ENCODE peak calls at places on chromosomes 13 and 19, in eight cellular contexts. Q, E, C, H, U, V, D and W are unnamed samples.

GRCh38 chr13:51862965-51863364 is 1.2 kb downstream of the CCDC70 start:
- DNase-seq in Q (no peak), E (no peak), C (no peak), H (no peak), U (no peak), V (no peak), D (no peak), W (no peak)

GRCh38 chr13:52004508-52005183 is 6.6 kb downstream of the ATP7B start:
- DNase-seq in Q (no peak), E (no peak), C (no peak), H (no peak), U (no peak), V (no peak), D (no peak), W (no peak)

GRCh38 chr19:27691991-27692390 is 1521.0 kb downstream of the UQCRFS1 start:
- DNase-seq in Q (no peak), E (no peak), C (no peak), H (no peak), U (no peak), V (no peak), D (no peak), W (no peak)

GRCh38 chr19:14375055-14375581 is 6.1 kb upstream of the ADGRE5 start:
- DNase-seq in Q (peak; percentile 65), E (no peak), C (no peak), H (no peak), U (no peak), V (peak; percentile 9), D (no peak), W (no peak)

GRCh38 chr13:43072394-43072793 is 49.0 kb downstream of the DNAJC15 start:
- DNase-seq in Q (no peak), E (no peak), C (peak; percentile 48), H (no peak), U (peak; percentile 32), V (no peak), D (no peak), W (no peak)

GRCh38 chr13:30466358-30466714 is 600 bp upstream of the HMGB1 start:
- DNase-seq in Q (peak; percentile 73), E (peak; percentile 55), C (peak; percentile 64), H (peak; percentile 60), U (peak; percentile 50), V (no peak), D (no peak), W (no peak)

GRCh38 chr13:101230271-101230890 is 185.9 kb downstream of the NALCN start:
- DNase-seq in Q (no peak), E (no peak), C (no peak), H (peak; percentile 15), U (peak; percentile 33), V (no peak), D (no peak), W (no peak)

GRCh38 chr13:91647361-91647970 is 249.0 kb downstream of the GPC5 start:
- DNase-seq in Q (peak; percentile 72), E (peak; percentile 60), C (peak; percentile 5), H (peak; percentile 12), U (peak; percentile 83), V (peak; percentile 73), D (peak; percentile 85), W (no peak)

GRCh38 chr13:32734511-32734910 is 148.3 kb downstream of the PDS5B start:
- DNase-seq in Q (no peak), E (no peak), C (peak; percentile 82), H (peak; percentile 88), U (no peak), V (peak; percentile 5), D (no peak), W (no peak)

GRCh38 chr13:44393391-44393790 is 19.8 kb downstream of the SERP2 start:
- DNase-seq in Q (no peak), E (no peak), C (no peak), H (no peak), U (no peak), V (no peak), D (no peak), W (no peak)

GRCh38 chr13:67148219-67148583 is 81.9 kb downstream of the PCDH9 start:
- DNase-seq in Q (no peak), E (no peak), C (peak; percentile 5), H (peak; percentile 68), U (no peak), V (no peak), D (no peak), W (no peak)

GRCh38 chr19:4506449-4507149 is 11.7 kb downstream of the PLIN4 start:
- DNase-seq in Q (no peak), E (no peak), C (peak; percentile 75), H (peak; percentile 80), U (no peak), V (no peak), D (no peak), W (no peak)

GRCh38 chr13:100721885-100722512 is 47.4 kb upstream of the TMTC4 start:
- DNase-seq in Q (peak; percentile 39), E (peak; percentile 66), C (peak; percentile 58), H (peak; percentile 50), U (peak; percentile 80), V (peak; percentile 40), D (peak; percentile 82), W (peak; percentile 37)

GRCh38 chr13:89497658-89498057 is 1826.5 kb downstream of the SLITRK5 start:
- DNase-seq in Q (no peak), E (no peak), C (no peak), H (no peak), U (no peak), V (no peak), D (no peak), W (no peak)

GRCh38 chr13:93227280-93227905 is 786 bp downstream of the GPC6 start:
- DNase-seq in Q (no peak), E (peak; percentile 75), C (peak; percentile 72), H (peak; percentile 52), U (peak; percentile 66), V (peak; percentile 41), D (peak; percentile 81), W (no peak)

GRCh38 chr19:48506138-48506733 is 5.4 kb downstream of the LMTK3 start:
- DNase-seq in Q (peak; percentile 81), E (peak; percentile 47), C (peak; percentile 74), H (peak; percentile 47), U (peak; percentile 85), V (peak; percentile 64), D (no peak), W (no peak)

GRCh38 chr19:19514215-19514633 is 1.1 kb downstream of the TSSK6 start:
- DNase-seq in Q (no peak), E (no peak), C (peak; percentile 20), H (no peak), U (no peak), V (no peak), D (no peak), W (no peak)

GRCh38 chr19:3618144-3618810 is 8.3 kb downstream of the CACTIN start:
- DNase-seq in Q (peak; percentile 37), E (peak; percentile 78), C (peak; percentile 82), H (peak; percentile 29), U (peak; percentile 79), V (peak; percentile 93), D (peak; percentile 96), W (no peak)

GRCh38 chr13:107960301-107960700 is 255.0 kb downstream of the LIG4 start:
- DNase-seq in Q (no peak), E (no peak), C (no peak), H (no peak), U (peak; percentile 30), V (no peak), D (no peak), W (no peak)

GRCh38 chr19:13138916-13139198 is 11.3 kb downstream of the STX10 start:
- DNase-seq in Q (no peak), E (no peak), C (no peak), H (no peak), U (no peak), V (no peak), D (no peak), W (no peak)

GRCh38 chr19:13139633-13140311 is 10.4 kb downstream of the STX10 start:
- DNase-seq in Q (no peak), E (no peak), C (no peak), H (no peak), U (no peak), V (no peak), D (no peak), W (no peak)

GRCh38 chr19:13138171-13138915 is 11.8 kb downstream of the STX10 start:
- DNase-seq in Q (no peak), E (no peak), C (no peak), H (no peak), U (no peak), V (no peak), D (no peak), W (no peak)

GRCh38 chr19:13135068-13136062 is 14.8 kb downstream of the STX10 start:
- DNase-seq in Q (no peak), E (no peak), C (no peak), H (no peak), U (no peak), V (no peak), D (no peak), W (no peak)

GRCh38 chr19:13137290-13137794 is 12.8 kb downstream of the STX10 start:
- DNase-seq in Q (no peak), E (no peak), C (no peak), H (no peak), U (no peak), V (no peak), D (no peak), W (no peak)
- H4K20me1 ChIP-seq in Q (no peaks in the 10 kb centered on the region), E (peaks cover 59% of the 10 kb centered on the region), C (peaks cover 10% of the 10 kb centered on the region), H (peaks cover 45% of the 10 kb centered on the region), U (peaks cover 28% of the 10 kb centered on the region), V (peaks cover 11% of the 10 kb centered on the region), D (peaks cover 44% of the 10 kb centered on the region), W (peaks cover 6% of the 10 kb centered on the region)

GRCh38 chr19:6740589-6741348 is 1.3 kb downstream of the TRIP10 start:
- DNase-seq in Q (peak; percentile 64), E (peak; percentile 89), C (peak; percentile 51), H (peak; percentile 19), U (peak; percentile 86), V (peak; percentile 42), D (no peak), W (no peak)
- H3K4me1 ChIP-seq in Q (peaks cover 44% of the 10 kb centered on the region), E (peaks cover 53% of the 10 kb centered on the region), C (peaks cover 42% of the 10 kb centered on the region), H (peaks cover 39% of the 10 kb centered on the region), U (peaks cover 26% of the 10 kb centered on the region), V (peaks cover 22% of the 10 kb centered on the region), D (peaks cover 30% of the 10 kb centered on the region), W (peaks cover 53% of the 10 kb centered on the region)

DNA sequence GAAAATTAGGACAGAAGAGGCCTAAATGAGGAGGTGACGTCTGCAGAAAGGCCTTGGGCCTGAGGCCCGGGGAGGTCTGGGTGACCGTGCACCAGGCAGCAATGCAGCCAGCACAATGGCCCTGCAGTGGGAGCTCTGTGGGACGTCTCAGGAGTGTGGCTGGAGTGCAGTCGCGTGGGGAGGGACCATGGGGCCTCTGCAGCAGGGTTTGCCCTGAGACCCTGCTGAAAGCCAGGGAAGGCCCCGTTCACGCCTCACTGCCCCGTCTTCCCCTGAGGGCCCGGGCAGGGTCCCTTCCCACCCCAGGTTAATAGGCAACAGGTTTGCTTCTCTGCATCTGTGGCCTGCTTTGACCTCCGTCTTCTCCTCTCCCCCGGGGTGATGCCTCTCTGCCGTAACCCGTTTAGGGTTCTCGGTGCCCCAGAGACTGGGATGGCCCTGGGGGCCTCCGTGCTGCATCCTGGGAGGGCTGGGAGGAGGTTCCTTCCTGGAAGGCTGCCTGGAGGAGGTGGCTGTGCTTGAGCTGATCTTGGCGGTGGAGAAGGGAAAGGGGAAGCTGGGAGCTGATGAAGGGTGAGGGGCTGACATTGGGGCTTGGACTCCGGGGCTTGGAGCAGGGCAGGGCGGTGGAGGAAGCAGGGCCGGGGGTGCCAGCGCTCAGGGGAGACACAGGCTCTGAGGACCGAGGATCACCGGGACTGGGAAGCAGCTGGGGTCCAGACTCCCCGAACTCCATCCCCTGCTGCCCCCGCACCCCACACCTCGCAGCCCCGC is 9.7 kb downstream of the PALM start:
- DNase-seq in Q (no peak), E (no peak), C (no peak), H (no peak), U (peak; percentile 52), V (peak; percentile 16), D (peak; percentile 60), W (no peak)
- H4K20me1 ChIP-seq in Q (no peaks in the 10 kb centered on the region), E (peaks cover 58% of the 10 kb centered on the region), C (no peaks in the 10 kb centered on the region), H (peaks cover 3% of the 10 kb centered on the region), U (no peaks in the 10 kb centered on the region), V (no peaks in the 10 kb centered on the region), D (peaks cover 3% of the 10 kb centered on the region), W (no peaks in the 10 kb centered on the region)

GRCh38 chr19:44734357-44734756 is 14.2 kb upstream of the BCL3 start:
- DNase-seq in Q (no peak), E (no peak), C (no peak), H (no peak), U (no peak), V (no peak), D (no peak), W (no peak)
- H3K4me1 ChIP-seq in Q (no peaks in the 10 kb centered on the region), E (no peaks in the 10 kb centered on the region), C (peaks cover 42% of the 10 kb centered on the region), H (peaks cover 13% of the 10 kb centered on the region), U (no peaks in the 10 kb centered on the region), V (no peaks in the 10 kb centered on the region), D (no peaks in the 10 kb centered on the region), W (peaks cover 39% of the 10 kb centered on the region)